ENCODE peak calls at places on chromosomes 2 and 18, in four cellular contexts. Q is GM12878, Y is H1, M is stomach. Z is an unnamed sample.
A peak's percentile ranks its signal among the peaks of the same experiment; 100 is the strongest.

GRCh38 chr2:14634223-14634884 is 1.8 kb downstream of the LRATD1 start:
- DNase-seq in Q (no peak), Y (peak; percentile 53), M (peak; percentile 93), Z (peak; percentile 90)

GRCh38 chr18:37378616-37379015 is 187.0 kb downstream of the CELF4 start:
- DNase-seq in Q (no peak), Y (no peak), M (no peak), Z (no peak)

GRCh38 chr2:206296128-206296527 is 21.7 kb downstream of the ZDBF2 start:
- DNase-seq in Q (no peak), Y (no peak), M (no peak), Z (no peak)

GRCh38 chr2:103289101-103289725 is 527.4 kb downstream of the TMEM182 start:
- DNase-seq in Q (no peak), Y (no peak), M (no peak), Z (no peak)

GRCh38 chr2:43707255-43707654 is 31.0 kb upstream of the C1GALT1C1L start:
- DNase-seq in Q (no peak), Y (no peak), M (no peak), Z (peak; percentile 43)

GRCh38 chr2:235669269-235669831 is 175.5 kb downstream of the AGAP1 start:
- DNase-seq in Q (no peak), Y (peak; percentile 72), M (peak; percentile 72), Z (peak; percentile 77)

GRCh38 chr2:180015951-180016709 is 9.0 kb upstream of the CWC22 start:
- DNase-seq in Q (no peak), Y (no peak), M (no peak), Z (no peak)

GRCh38 chr2:234406085-234406484 is 90.8 kb downstream of the ARL4C start:
- DNase-seq in Q (no peak), Y (no peak), M (no peak), Z (no peak)

GRCh38 chr2:134110532-134110931 is 143.3 kb upstream of the MGAT5 start:
- DNase-seq in Q (no peak), Y (no peak), M (no peak), Z (no peak)
- TF ChIP-seq POLR2AphosphoS5 in Q (no peak), Y (no peak), M (no peak), Z (no peak)

GRCh38 chr2:36564377-36564930 is 33.5 kb downstream of the FEZ2 start:
- DNase-seq in Q (no peak), Y (no peak), M (no peak), Z (no peak)
- TF ChIP-seq POLR2AphosphoS5 in Q (no peak), Y (no peak), M (no peak), Z (no peak)

GRCh38 chr18:8639762-8640161 is 30.5 kb downstream of the RAB12 start:
- DNase-seq in Q (no peak), Y (no peak), M (no peak), Z (no peak)
- TF ChIP-seq POLR2AphosphoS5 in Q (peak; percentile 28), Y (peak; percentile 63), M (no peak), Z (no peak)

GRCh38 chr2:219218279-219219112 is at the start of gene ABCB6:
- DNase-seq in Q (peak; percentile 63), Y (no peak), M (peak; percentile 96), Z (peak; percentile 96)
- TF ChIP-seq POLR2AphosphoS5 in Q (peak; percentile 88), Y (peak; percentile 83), M (peak; percentile 87), Z (peak; percentile 82)

DNA sequence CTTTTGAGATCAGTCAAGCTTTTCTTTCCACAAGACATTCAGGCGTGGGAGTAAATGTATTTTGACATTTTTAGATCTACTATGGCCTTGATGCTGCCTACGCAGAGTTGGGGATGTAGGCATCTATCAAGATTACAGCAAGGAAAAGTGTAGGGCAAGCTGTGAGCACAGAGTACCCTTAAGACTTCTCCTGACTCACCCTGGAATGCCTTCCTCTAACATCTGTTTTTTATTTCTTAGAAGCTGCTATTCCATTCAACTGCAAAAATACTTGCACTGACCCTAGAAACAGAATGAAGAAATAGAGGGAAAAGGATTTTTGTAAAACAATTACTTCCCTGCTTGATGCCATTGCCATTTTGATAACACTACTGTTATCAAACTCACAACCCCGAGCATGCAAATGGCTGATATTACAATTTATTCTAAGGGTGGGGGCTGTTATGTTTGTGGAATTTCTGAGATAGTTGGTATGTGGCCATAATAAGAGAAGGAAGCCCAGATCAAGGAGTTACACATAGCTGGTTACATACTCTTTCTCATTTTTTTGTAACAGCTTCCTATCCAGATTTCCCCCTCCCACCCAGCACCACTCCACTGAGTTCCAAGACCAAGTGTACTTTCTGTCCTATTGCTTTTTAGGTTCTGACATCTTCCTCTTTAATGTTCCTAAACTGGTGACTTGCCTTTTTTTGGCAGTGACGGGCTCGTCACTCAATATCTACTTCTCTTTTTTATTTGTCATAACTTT is 5.9 kb upstream of the ROCK1 start:
- DNase-seq in Q (no peak), Y (no peak), M (no peak), Z (no peak)
- TF ChIP-seq POLR2AphosphoS5 in Q (no peak), Y (no peak), M (peak; percentile 32), Z (no peak)